ENCODE peak calls at places on chromosomes 6 and 20, in ten cellular contexts. R is retinal pigment epithelial cell, S is prostate gland, O is heart left ventricle, V is HCT116, J is neural progenitor cell, D is GM12865, M is tibial artery, H is pancreas, P is cardiac fibroblast. T is an unnamed sample.

GRCh38 chr6:157323924-157324276 is 581 bp upstream of the TMEM242 start:
- DNase-seq in R (peak), S (peak), O (peak), V (peak), J (peak), D (peak), M (peak), H (peak), P (peak), T (peak)

GRCh38 chr20:45014671-45015415 is 48.5 kb downstream of the STK4 start:
- DNase-seq in R (peak), S (no peak), O (no peak), V (no peak), J (no peak), D (no peak), M (no peak), H (no peak), P (peak), T (no peak)

GRCh38 chr6:156102129-156102528 is 646.5 kb upstream of the NOX3 start:
- DNase-seq in R (no peak), S (no peak), O (no peak), V (peak), J (peak), D (peak), M (no peak), H (no peak), P (peak), T (no peak)

GRCh38 chr20:22939181-22939580 is 95.9 kb upstream of the SSTR4 start:
- DNase-seq in R (no peak), S (no peak), O (no peak), V (no peak), J (no peak), D (no peak), M (no peak), H (no peak), P (no peak), T (no peak)

GRCh38 chr6:75852721-75853120 is 103.7 kb downstream of the MYO6 start:
- DNase-seq in R (no peak), S (no peak), O (no peak), V (no peak), J (no peak), D (peak), M (no peak), H (no peak), P (peak), T (no peak)

GRCh38 chr6:138291036-138291848 is 73.0 kb upstream of the PBOV1 start:
- DNase-seq in R (no peak), S (no peak), O (no peak), V (no peak), J (peak), D (no peak), M (no peak), H (no peak), P (no peak), T (no peak)

GRCh38 chr6:125111219-125111983 is 42.2 kb upstream of the TPD52L1 start:
- DNase-seq in R (no peak), S (no peak), O (no peak), V (no peak), J (no peak), D (no peak), M (no peak), H (no peak), P (peak), T (no peak)

GRCh38 chr20:35146299-35146921 is 726 bp downstream of the EDEM2 start:
- DNase-seq in R (no peak), S (no peak), O (no peak), V (no peak), J (peak), D (peak), M (no peak), H (peak), P (peak), T (no peak)

GRCh38 chr6:119351005-119351394 is 1.4 kb upstream of the MAN1A1 start:
- DNase-seq in R (peak), S (no peak), O (no peak), V (peak), J (no peak), D (peak), M (no peak), H (no peak), P (peak), T (no peak)

GRCh38 chr6:43680583-43681120 is 6.9 kb downstream of the MRPS18A start:
- DNase-seq in R (no peak), S (no peak), O (no peak), V (no peak), J (no peak), D (no peak), M (no peak), H (no peak), P (no peak), T (no peak)

GRCh38 chr6:106729848-106730247 is 100.5 kb downstream of the QRSL1 start:
- DNase-seq in R (no peak), S (no peak), O (no peak), V (no peak), J (no peak), D (no peak), M (no peak), H (no peak), P (no peak), T (no peak)
- H3K4me3 ChIP-seq in R (no peak), S (no peak), O (no peak), V (no peak), J (no peak), D (no peak), M (no peak), H (no peak), P (no peak), T (no peak)

DNA sequence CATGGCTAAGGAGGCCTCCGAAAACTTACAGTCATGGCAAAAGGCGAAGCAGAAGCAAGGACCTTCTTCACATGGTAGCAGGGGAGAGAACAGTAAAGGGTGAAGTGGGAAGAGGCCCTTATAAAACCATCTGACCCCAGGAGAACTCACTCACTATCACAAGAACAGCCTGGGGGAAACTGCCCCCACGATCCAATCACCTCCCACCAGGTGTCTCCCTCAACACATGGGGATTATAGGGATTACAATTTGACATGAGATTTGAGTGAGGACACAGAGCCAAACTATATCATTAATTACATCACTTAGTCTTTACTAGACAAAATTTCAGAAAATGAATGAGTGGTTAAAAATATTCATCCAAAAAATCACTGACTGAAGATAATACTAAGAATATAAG is 453.6 kb downstream of the COL12A1 start:
- DNase-seq in R (no peak), S (no peak), O (no peak), V (no peak), J (no peak), D (no peak), M (no peak), H (no peak), P (no peak), T (no peak)
- TF ChIP-seq CTCF in R (no peak), S (no peak), O (peak), V (peak), J (peak), D (no peak), M (no peak), H (no peak), P (peak), T (no peak)

GRCh38 chr6:121771937-121772717 is 336.7 kb downstream of the GJA1 start:
- DNase-seq in R (no peak), S (no peak), O (no peak), V (no peak), J (no peak), D (peak), M (no peak), H (no peak), P (no peak), T (no peak)

GRCh38 chr6:121764493-121764892 is 329.0 kb downstream of the GJA1 start:
- DNase-seq in R (no peak), S (no peak), O (no peak), V (no peak), J (no peak), D (peak), M (no peak), H (no peak), P (no peak), T (no peak)

GRCh38 chr6:121770943-121771342 is 335.5 kb downstream of the GJA1 start:
- DNase-seq in R (no peak), S (no peak), O (no peak), V (peak), J (no peak), D (peak), M (no peak), H (no peak), P (peak), T (no peak)

GRCh38 chr6:121765060-121765459 is 329.6 kb downstream of the GJA1 start:
- DNase-seq in R (no peak), S (no peak), O (no peak), V (no peak), J (no peak), D (no peak), M (no peak), H (no peak), P (no peak), T (no peak)

DNA sequence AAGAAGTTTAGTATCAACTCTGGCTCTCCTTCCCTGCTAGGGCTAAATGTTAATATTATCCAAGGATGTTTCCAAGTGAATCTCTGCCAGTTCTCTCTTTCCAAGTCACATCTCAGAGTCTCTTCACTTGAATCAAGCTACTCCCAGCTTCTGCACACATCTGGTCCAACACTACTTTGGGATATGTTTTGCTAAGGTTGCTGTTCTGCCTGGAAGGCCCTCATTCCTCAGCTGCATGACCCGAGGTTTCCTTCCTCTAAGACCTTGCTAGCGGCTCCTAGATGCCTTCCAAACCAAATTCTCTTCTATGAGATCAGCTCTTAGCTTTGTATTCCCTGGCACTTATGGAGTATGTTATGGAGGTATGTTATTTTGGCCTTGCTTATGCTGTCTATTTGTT is 331.8 kb downstream of the GJA1 start:
- DNase-seq in R (no peak), S (no peak), O (no peak), V (no peak), J (no peak), D (no peak), M (no peak), H (no peak), P (no peak), T (no peak)
- H3K4me3 ChIP-seq in R (no peak), S (no peak), O (peak), V (no peak), J (no peak), D (no peak), M (no peak), H (no peak), P (no peak), T (no peak)

GRCh38 chr6:90892271-90892670 is 305.4 kb upstream of the MAP3K7 start:
- DNase-seq in R (no peak), S (no peak), O (no peak), V (no peak), J (no peak), D (no peak), M (no peak), H (no peak), P (no peak), T (no peak)
- TF ChIP-seq CTCF in R (no peak), S (no peak), O (peak), V (no peak), J (no peak), D (no peak), M (no peak), H (no peak), P (no peak), T (no peak)

GRCh38 chr20:51560042-51560441 is 17.5 kb upstream of the NFATC2 start:
- DNase-seq in R (no peak), S (no peak), O (no peak), V (no peak), J (no peak), D (no peak), M (no peak), H (no peak), P (no peak), T (no peak)

GRCh38 chr20:51562027-51562333 is 19.5 kb upstream of the NFATC2 start:
- DNase-seq in R (no peak), S (no peak), O (no peak), V (no peak), J (no peak), D (no peak), M (no peak), H (no peak), P (no peak), T (no peak)

GRCh38 chr20:51562334-51563140 is 20.0 kb upstream of the NFATC2 start:
- DNase-seq in R (peak), S (peak), O (peak), V (peak), J (peak), D (no peak), M (peak), H (peak), P (peak), T (peak)

GRCh38 chr20:51563141-51563596 is 20.6 kb upstream of the NFATC2 start:
- DNase-seq in R (no peak), S (no peak), O (no peak), V (no peak), J (no peak), D (no peak), M (no peak), H (peak), P (no peak), T (no peak)

GRCh38 chr20:51560550-51561307 is 18.2 kb upstream of the NFATC2 start:
- DNase-seq in R (no peak), S (no peak), O (no peak), V (no peak), J (no peak), D (no peak), M (no peak), H (no peak), P (no peak), T (no peak)
- H3K4me3 ChIP-seq in R (no peak), S (no peak), O (peak), V (no peak), J (peak), D (no peak), M (peak), H (no peak), P (no peak), T (peak)